ENCODE peak calls at places on chromosomes 5 and 9, in eight cellular contexts. J is progenitor cell of endocrine pancreas, C is fibroblast of pulmonary artery, K is GM13976, D is AG10803, H is Peyer's patch, S is omental fat pad, T is prostate gland. W is an unnamed sample.

GRCh38 chr5:61330341-61330878 is 1.6 kb upstream of the ZSWIM6 start:
- DNase-seq in J (no peak), C (peak), K (peak), D (peak), H (peak), S (no peak), T (peak), W (no peak)

GRCh38 chr5:98391921-98392625 is 381.4 kb upstream of the RGMB start:
- DNase-seq in J (no peak), C (no peak), K (no peak), D (no peak), H (no peak), S (no peak), T (no peak), W (no peak)

GRCh38 chr9:86434039-86434726 is 80.0 kb upstream of the TUT7 start:
- DNase-seq in J (no peak), C (peak), K (peak), D (peak), H (no peak), S (peak), T (peak), W (no peak)

GRCh38 chr9:13513710-13514444 is 234.4 kb upstream of the MPDZ start:
- DNase-seq in J (no peak), C (peak), K (no peak), D (no peak), H (no peak), S (no peak), T (peak), W (no peak)

GRCh38 chr5:77087484-77088291 is 603 bp upstream of the ZBED3 start:
- DNase-seq in J (peak), C (peak), K (no peak), D (no peak), H (no peak), S (no peak), T (peak), W (no peak)

GRCh38 chr5:36378551-36378950 is 76.8 kb upstream of the RANBP3L start:
- DNase-seq in J (no peak), C (no peak), K (no peak), D (peak), H (no peak), S (no peak), T (no peak), W (no peak)

GRCh38 chr9:130973686-130974281 is 34.7 kb upstream of the FIBCD1 start:
- DNase-seq in J (no peak), C (no peak), K (no peak), D (no peak), H (no peak), S (no peak), T (no peak), W (no peak)

GRCh38 chr5:123206618-123207320 is 117.7 kb downstream of the PRDM6 start:
- DNase-seq in J (no peak), C (peak), K (no peak), D (peak), H (no peak), S (no peak), T (no peak), W (no peak)

GRCh38 chr9:6793203-6793602 is 35.4 kb downstream of the KDM4C start:
- DNase-seq in J (no peak), C (no peak), K (no peak), D (no peak), H (no peak), S (no peak), T (no peak), W (no peak)

GRCh38 chr5:72818866-72819534 is 2.5 kb downstream of the TNPO1 start:
- DNase-seq in J (peak), C (peak), K (peak), D (peak), H (peak), S (peak), T (peak), W (no peak)

GRCh38 chr5:148474025-148474511 is 90.3 kb downstream of the FBXO38 start:
- DNase-seq in J (no peak), C (peak), K (no peak), D (no peak), H (no peak), S (no peak), T (no peak), W (no peak)

GRCh38 chr9:114016629-114017423 is 61.3 kb downstream of the AMBP start:
- DNase-seq in J (no peak), C (no peak), K (no peak), D (no peak), H (peak), S (peak), T (peak), W (peak)

GRCh38 chr5:176416123-176416924 is at the start of gene CLTB:
- DNase-seq in J (peak), C (peak), K (peak), D (peak), H (peak), S (peak), T (peak), W (peak)

GRCh38 chr5:124789104-124789605 is 42.7 kb upstream of the ZNF608 start:
- DNase-seq in J (no peak), C (no peak), K (no peak), D (no peak), H (no peak), S (no peak), T (no peak), W (no peak)

GRCh38 chr9:119221281-119221680 is 148.0 kb downstream of the BRINP1 start:
- DNase-seq in J (no peak), C (no peak), K (no peak), D (peak), H (no peak), S (no peak), T (no peak), W (no peak)

GRCh38 chr5:151675956-151676712 is 10.6 kb downstream of the SPARC start:
- DNase-seq in J (no peak), C (no peak), K (no peak), D (no peak), H (no peak), S (no peak), T (no peak), W (no peak)

GRCh38 chr5:105789246-105789645 is 1881.5 kb downstream of the EFNA5 start:
- DNase-seq in J (no peak), C (no peak), K (no peak), D (no peak), H (no peak), S (no peak), T (no peak), W (no peak)

GRCh38 chr9:98460704-98461103 is 205.3 kb upstream of the TBC1D2 start:
- DNase-seq in J (no peak), C (no peak), K (no peak), D (no peak), H (no peak), S (no peak), T (no peak), W (no peak)

GRCh38 chr5:69265931-69266330 is 31.2 kb downstream of the CDK7 start:
- DNase-seq in J (no peak), C (no peak), K (no peak), D (no peak), H (no peak), S (no peak), T (no peak), W (peak)

GRCh38 chr9:89802809-89803355 is 198.1 kb downstream of the GADD45G start:
- DNase-seq in J (no peak), C (peak), K (no peak), D (no peak), H (no peak), S (no peak), T (peak), W (no peak)

GRCh38 chr5:89313044-89313443 is 430.1 kb upstream of the MEF2C start:
- DNase-seq in J (no peak), C (peak), K (no peak), D (peak), H (no peak), S (no peak), T (no peak), W (no peak)

GRCh38 chr9:137917116-137917515 is 39.5 kb downstream of the CACNA1B start:
- DNase-seq in J (no peak), C (no peak), K (no peak), D (no peak), H (no peak), S (no peak), T (no peak), W (peak)

GRCh38 chr5:56595561-56595960 is 219.8 kb upstream of the MAP3K1 start:
- DNase-seq in J (no peak), C (no peak), K (no peak), D (no peak), H (no peak), S (no peak), T (no peak), W (no peak)

GRCh38 chr5:112757468-112758208 is 20.0 kb downstream of the APC start:
- DNase-seq in J (no peak), C (peak), K (peak), D (peak), H (no peak), S (no peak), T (peak), W (no peak)

GRCh38 chr5:59357421-59357977 is 536.0 kb downstream of the PDE4D start:
- DNase-seq in J (no peak), C (peak), K (no peak), D (no peak), H (no peak), S (no peak), T (no peak), W (no peak)

GRCh38 chr5:179558912-179559279 is 8.5 kb downstream of the RUFY1 start:
- DNase-seq in J (peak), C (peak), K (no peak), D (peak), H (peak), S (no peak), T (peak), W (no peak)

GRCh38 chr5:61603211-61603908 is 271.3 kb downstream of the ZSWIM6 start:
- DNase-seq in J (no peak), C (no peak), K (no peak), D (peak), H (no peak), S (no peak), T (peak), W (no peak)

GRCh38 chr5:64977779-64978178 is 209.0 kb downstream of the CWC27 start:
- DNase-seq in J (no peak), C (peak), K (no peak), D (peak), H (no peak), S (no peak), T (no peak), W (no peak)

GRCh38 chr5:141557681-141558136 is 61.1 kb downstream of the DIAPH1 start:
- DNase-seq in J (peak), C (peak), K (peak), D (peak), H (peak), S (peak), T (peak), W (peak)

GRCh38 chr9:88534456-88535225 is at the start of gene NXNL2:
- DNase-seq in J (peak), C (peak), K (peak), D (peak), H (peak), S (peak), T (peak), W (peak)

GRCh38 chr5:142984525-142984924 is 214.3 kb downstream of the ARHGAP26 start:
- DNase-seq in J (no peak), C (no peak), K (no peak), D (no peak), H (no peak), S (no peak), T (no peak), W (no peak)

GRCh38 chr9:134644715-134645606 is 3.4 kb downstream of the COL5A1 start:
- DNase-seq in J (no peak), C (peak), K (no peak), D (peak), H (peak), S (peak), T (peak), W (peak)

GRCh38 chr5:143217065-143217803 is 186.3 kb downstream of the NR3C1 start:
- DNase-seq in J (no peak), C (peak), K (no peak), D (peak), H (no peak), S (no peak), T (no peak), W (no peak)

GRCh38 chr9:14343948-14344547 is 30.1 kb upstream of the NFIB start:
- DNase-seq in J (no peak), C (no peak), K (no peak), D (no peak), H (no peak), S (no peak), T (no peak), W (no peak)

GRCh38 chr5:38692346-38692745 is 135.9 kb upstream of the LIFR start:
- DNase-seq in J (no peak), C (peak), K (no peak), D (no peak), H (no peak), S (no peak), T (no peak), W (no peak)

GRCh38 chr9:134291452-134291881 is 34.8 kb upstream of the RXRA start:
- DNase-seq in J (no peak), C (no peak), K (no peak), D (no peak), H (no peak), S (no peak), T (no peak), W (no peak)

GRCh38 chr9:109281518-109281917 is 39.3 kb downstream of the EPB41L4B start:
- DNase-seq in J (no peak), C (no peak), K (no peak), D (no peak), H (no peak), S (no peak), T (no peak), W (no peak)

GRCh38 chr5:87594566-87594965 is 181.8 kb upstream of the CCNH start:
- DNase-seq in J (no peak), C (no peak), K (no peak), D (no peak), H (no peak), S (no peak), T (no peak), W (no peak)

GRCh38 chr5:7762267-7762666 is 88.7 kb downstream of the CFAP90 start:
- DNase-seq in J (no peak), C (no peak), K (peak), D (no peak), H (no peak), S (no peak), T (no peak), W (no peak)
- TF ChIP-seq CTCF in J (no peak), C (no peak), K (peak), D (no peak), H (no peak), S (no peak), T (peak), W (no peak)

GRCh38 chr5:16679863-16680262 is 63.1 kb upstream of the RETREG1 start:
- DNase-seq in J (no peak), C (no peak), K (no peak), D (no peak), H (no peak), S (no peak), T (no peak), W (no peak)
- TF ChIP-seq CTCF in J (no peak), C (peak), K (no peak), D (peak), H (no peak), S (no peak), T (no peak), W (peak)

DNA sequence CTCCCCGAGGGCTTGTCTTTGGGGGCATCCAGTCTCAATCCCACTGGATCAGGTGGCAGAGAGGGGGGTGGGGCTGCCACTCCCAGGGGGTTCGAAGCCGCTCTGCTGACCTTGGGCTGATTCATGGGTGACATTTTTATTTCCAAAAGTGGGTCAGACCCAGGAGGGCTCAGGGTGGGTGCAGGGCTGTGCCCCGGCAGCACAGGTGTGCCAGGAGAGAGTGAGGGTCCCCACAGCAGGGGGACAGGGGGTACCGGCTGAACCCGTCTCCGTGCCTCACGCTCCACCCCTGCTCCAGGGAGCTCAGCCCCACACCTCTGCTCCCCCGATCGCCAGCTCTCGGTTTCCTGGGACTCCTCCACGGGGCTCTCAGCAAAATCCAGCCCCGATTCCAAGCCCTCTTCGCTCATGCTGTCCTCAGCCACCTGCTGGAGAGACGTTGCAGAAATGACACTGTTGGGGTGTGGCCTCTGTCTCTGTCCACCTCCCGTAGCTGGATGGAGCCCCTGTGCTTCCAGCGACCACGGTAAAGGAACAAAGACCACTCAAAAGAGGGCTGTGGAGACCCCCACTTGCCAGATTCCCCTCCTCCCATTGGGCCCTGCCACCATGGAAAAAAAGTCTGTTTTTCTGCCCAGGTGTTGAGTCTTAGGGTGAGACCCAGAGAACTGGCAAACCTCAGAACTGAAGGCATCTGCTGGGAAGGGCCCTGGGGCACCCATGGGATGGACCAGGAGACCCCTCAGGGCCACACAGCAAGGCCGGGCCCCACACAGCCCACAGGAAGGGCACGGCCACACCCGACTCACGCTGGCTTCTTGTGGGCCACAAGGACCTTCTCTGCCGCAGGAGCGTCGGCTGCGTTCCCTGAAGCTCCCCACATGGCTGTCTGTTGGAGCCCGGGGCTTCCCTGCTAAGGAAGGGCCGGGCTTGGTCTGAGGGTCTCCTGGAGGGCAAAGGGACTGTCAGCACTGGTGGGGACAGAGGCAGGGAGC is 10.6 kb upstream of the QSOX2 start:
- DNase-seq in J (no peak), C (no peak), K (no peak), D (no peak), H (no peak), S (no peak), T (no peak), W (no peak)
- TF ChIP-seq CTCF in J (peak), C (no peak), K (no peak), D (peak), H (no peak), S (no peak), T (no peak), W (no peak)

DNA sequence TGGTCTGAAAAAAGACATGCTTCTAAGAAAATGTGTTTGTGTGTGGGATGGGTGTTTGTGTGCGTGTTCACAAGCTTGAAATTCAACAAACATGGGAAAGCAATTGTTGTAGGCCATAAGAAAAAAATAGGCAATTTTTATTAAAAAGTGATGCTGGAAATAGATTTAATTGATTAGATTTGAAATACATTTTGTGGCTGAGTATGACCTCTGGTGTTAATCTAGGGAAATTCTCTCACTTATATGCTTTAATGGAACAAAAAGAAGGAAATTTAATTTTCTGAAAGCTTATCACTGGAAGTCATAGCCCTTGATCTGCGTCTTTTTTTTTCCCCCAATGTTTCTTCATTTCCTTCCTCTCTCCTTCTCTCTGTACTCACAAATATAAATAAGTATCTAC is 3.5 kb upstream of the KCNN2 start:
- DNase-seq in J (no peak), C (no peak), K (no peak), D (no peak), H (no peak), S (no peak), T (no peak), W (no peak)
- TF ChIP-seq CTCF in J (peak), C (no peak), K (no peak), D (no peak), H (no peak), S (no peak), T (no peak), W (peak)

GRCh38 chr5:136738829-136739228 is 373.5 kb upstream of the TRPC7 start:
- DNase-seq in J (no peak), C (no peak), K (no peak), D (no peak), H (no peak), S (no peak), T (no peak), W (no peak)

GRCh38 chr5:136731241-136731885 is 366.0 kb upstream of the TRPC7 start:
- DNase-seq in J (no peak), C (no peak), K (no peak), D (no peak), H (no peak), S (no peak), T (peak), W (no peak)

GRCh38 chr5:136729901-136730355 is 364.6 kb upstream of the TRPC7 start:
- DNase-seq in J (no peak), C (peak), K (no peak), D (peak), H (no peak), S (no peak), T (no peak), W (no peak)

GRCh38 chr5:136730426-136730825 is 365.1 kb upstream of the TRPC7 start:
- DNase-seq in J (no peak), C (no peak), K (no peak), D (no peak), H (no peak), S (no peak), T (no peak), W (no peak)

DNA sequence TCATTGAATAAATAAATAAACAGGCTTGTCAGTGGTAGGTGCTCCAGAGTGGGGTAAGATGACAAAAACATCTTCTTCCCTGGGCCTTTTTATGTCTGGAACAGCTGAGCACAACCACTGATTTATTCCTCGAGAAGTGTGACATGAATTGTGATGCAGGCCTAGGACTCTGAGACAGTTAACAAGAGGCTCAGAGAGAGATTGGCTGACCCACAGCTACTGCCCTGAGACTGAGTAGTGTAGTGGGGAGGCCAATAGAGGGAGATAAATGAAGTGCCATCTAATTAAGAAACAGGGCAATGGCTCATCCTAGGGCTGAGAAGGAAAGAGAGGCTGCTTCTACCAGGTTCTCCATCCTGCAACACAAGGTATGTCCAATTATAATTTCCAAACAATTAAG is 369.3 kb upstream of the TRPC7 start:
- DNase-seq in J (no peak), C (no peak), K (no peak), D (no peak), H (no peak), S (no peak), T (no peak), W (no peak)
- TF ChIP-seq CTCF in J (no peak), C (no peak), K (no peak), D (no peak), H (no peak), S (no peak), T (no peak), W (no peak)

GRCh38 chr9:694499-695154 is 146.9 kb upstream of the DMRT1 start:
- DNase-seq in J (no peak), C (peak), K (no peak), D (peak), H (no peak), S (no peak), T (no peak), W (peak)
- TF ChIP-seq CTCF in J (no peak), C (no peak), K (no peak), D (no peak), H (no peak), S (no peak), T (no peak), W (no peak)

GRCh38 chr5:55226027-55226933 is 835 bp downstream of the MCIDAS start:
- DNase-seq in J (peak), C (peak), K (peak), D (peak), H (peak), S (no peak), T (peak), W (no peak)
- TF ChIP-seq CTCF in J (peak), C (peak), K (peak), D (peak), H (peak), S (no peak), T (peak), W (peak)

GRCh38 chr5:101362067-101362466 is 459.0 kb upstream of the ST8SIA4 start:
- DNase-seq in J (no peak), C (no peak), K (no peak), D (no peak), H (no peak), S (no peak), T (no peak), W (no peak)
- TF ChIP-seq CTCF in J (no peak), C (no peak), K (no peak), D (no peak), H (no peak), S (no peak), T (no peak), W (no peak)